ENCODE peak calls at places on chromosomes 4 and X, in four cellular contexts. One of them, this sample, is unnamed.

GRCh38 chr4:152633118-152633517 is 46.7 kb downstream of the TMEM154 start:
- DNase-seq in stomach: no peak
- DNase-seq in right atrium auricular region: no peak
- DNase-seq in uterus: no peak
- DNase-seq in this sample: no peak

GRCh38 chr4:98976716-98977115 is 18.8 kb upstream of the METAP1 start:
- DNase-seq in stomach: no peak
- DNase-seq in right atrium auricular region: no peak
- DNase-seq in uterus: no peak
- DNase-seq in this sample: no peak

GRCh38 chrX:139429913-139430312 is 100.6 kb upstream of the F9 start:
- DNase-seq in stomach: no peak
- DNase-seq in right atrium auricular region: no peak
- DNase-seq in uterus: no peak
- DNase-seq in this sample: no peak

GRCh38 chr4:3201718-3202702 is 46.9 kb upstream of the MSANTD1 start:
- DNase-seq in stomach: peak; percentile 28
- DNase-seq in right atrium auricular region: no peak
- DNase-seq in uterus: no peak
- DNase-seq in this sample: no peak

GRCh38 chrX:53356186-53356585 is 66.3 kb downstream of the SMC1A start:
- DNase-seq in stomach: no peak
- DNase-seq in right atrium auricular region: no peak
- DNase-seq in uterus: no peak
- DNase-seq in this sample: no peak

GRCh38 chr4:180810581-180810980 is 1432.6 kb upstream of the TENM3 start:
- DNase-seq in stomach: no peak
- DNase-seq in right atrium auricular region: no peak
- DNase-seq in uterus: no peak
- DNase-seq in this sample: no peak

GRCh38 chr4:98694076-98694475 is 35.7 kb upstream of the TSPAN5 start:
- DNase-seq in stomach: no peak
- DNase-seq in right atrium auricular region: no peak
- DNase-seq in uterus: no peak
- DNase-seq in this sample: peak; percentile 42

GRCh38 chrX:53357799-53358530 is 64.5 kb downstream of the SMC1A start:
- DNase-seq in stomach: no peak
- DNase-seq in right atrium auricular region: no peak
- DNase-seq in uterus: no peak
- DNase-seq in this sample: no peak

GRCh38 chr4:145438298-145438697 is 43.4 kb upstream of the SMAD1 start:
- DNase-seq in stomach: no peak
- DNase-seq in right atrium auricular region: no peak
- DNase-seq in uterus: no peak
- DNase-seq in this sample: no peak

GRCh38 chr4:145436114-145436513 is 45.5 kb upstream of the SMAD1 start:
- DNase-seq in stomach: no peak
- DNase-seq in right atrium auricular region: no peak
- DNase-seq in uterus: no peak
- DNase-seq in this sample: no peak

GRCh38 chr4:145437466-145437865 is 44.2 kb upstream of the SMAD1 start:
- DNase-seq in stomach: no peak
- DNase-seq in right atrium auricular region: no peak
- DNase-seq in uterus: no peak
- DNase-seq in this sample: no peak

GRCh38 chr4:145436793-145437192 is 44.9 kb upstream of the SMAD1 start:
- DNase-seq in stomach: no peak
- DNase-seq in right atrium auricular region: no peak
- DNase-seq in uterus: no peak
- DNase-seq in this sample: no peak

GRCh38 chr4:145440292-145441007 is 41.2 kb upstream of the SMAD1 start:
- DNase-seq in stomach: no peak
- DNase-seq in right atrium auricular region: no peak
- DNase-seq in uterus: no peak
- DNase-seq in this sample: no peak
- H3K27ac ChIP-seq in stomach: no peak overlapping the region
- H3K27ac ChIP-seq in right atrium auricular region: no peak overlapping the region
- H3K27ac ChIP-seq in uterus: no peak overlapping the region
- H3K27ac ChIP-seq in this sample: no peak overlapping the region

DNA sequence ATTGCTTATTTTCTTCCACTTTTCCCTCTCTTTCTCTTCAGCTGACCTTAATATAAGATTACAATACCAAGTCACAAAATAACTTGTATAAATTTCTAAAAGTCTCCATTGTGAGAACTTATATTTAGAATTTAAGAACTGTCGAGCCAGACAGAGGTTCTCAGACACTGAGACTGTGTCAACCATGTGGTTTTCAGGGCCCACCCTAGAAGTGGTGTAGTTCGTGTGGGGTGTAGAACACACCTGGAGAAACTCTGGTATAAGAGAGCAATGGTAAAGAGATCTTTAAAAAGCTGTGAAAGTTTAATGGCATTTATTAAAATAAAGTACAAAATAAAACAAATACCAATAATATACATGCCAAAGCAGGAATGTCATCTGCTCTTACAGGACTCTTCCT is 19.7 kb downstream of the CPEB2 start:
- DNase-seq in stomach: no peak
- DNase-seq in right atrium auricular region: no peak
- DNase-seq in uterus: no peak
- DNase-seq in this sample: no peak
- H3K4me3 ChIP-seq in stomach: no peak overlapping the region
- H3K4me3 ChIP-seq in right atrium auricular region: no peak overlapping the region
- H3K4me3 ChIP-seq in uterus: no peak overlapping the region
- H3K4me3 ChIP-seq in this sample: no peak overlapping the region

GRCh38 chr4:116183241-116183640 is 902.1 kb downstream of the TRAM1L1 start:
- DNase-seq in stomach: no peak
- DNase-seq in right atrium auricular region: no peak
- DNase-seq in uterus: no peak
- DNase-seq in this sample: no peak

DNA sequence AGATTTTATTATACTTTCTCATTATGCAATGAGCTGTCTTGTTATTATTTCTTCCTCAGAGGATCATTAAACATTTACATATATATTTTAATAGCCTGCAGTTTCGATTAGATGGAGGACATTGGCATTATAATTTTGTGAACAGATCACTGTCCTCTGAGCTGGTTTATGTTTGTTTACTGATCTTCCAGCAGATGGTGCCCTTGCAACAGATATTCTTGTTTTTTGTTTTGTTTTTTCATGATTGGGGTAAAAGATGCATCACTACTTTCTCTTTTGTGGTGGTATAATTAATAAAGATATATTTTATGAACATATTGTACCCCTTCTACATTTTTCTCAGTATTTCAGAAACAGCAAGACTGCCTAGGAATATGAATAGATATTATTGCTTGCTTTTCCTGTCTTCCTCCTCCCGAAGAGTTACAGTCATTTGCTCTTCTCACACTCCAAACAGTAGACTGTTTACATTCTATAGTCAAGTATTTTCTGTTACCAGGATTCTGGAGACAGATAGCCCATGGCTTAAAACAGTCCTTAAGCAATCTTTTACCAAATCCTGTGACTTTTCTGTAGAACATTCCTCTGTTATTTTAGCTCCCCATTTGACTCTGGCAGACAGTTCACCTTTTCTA is 905.2 kb downstream of the TRAM1L1 start:
- DNase-seq in stomach: no peak
- DNase-seq in right atrium auricular region: no peak
- DNase-seq in uterus: no peak
- DNase-seq in this sample: no peak
- H3K4me1 ChIP-seq in stomach: no peaks in the 10 kb centered on the region
- H3K4me1 ChIP-seq in right atrium auricular region: no peaks in the 10 kb centered on the region
- H3K4me1 ChIP-seq in uterus: no peaks in the 10 kb centered on the region
- H3K4me1 ChIP-seq in this sample: no peaks in the 10 kb centered on the region

GRCh38 chr4:133618963-133619362 is 469.9 kb downstream of the PCDH10 start:
- DNase-seq in stomach: no peak
- DNase-seq in right atrium auricular region: no peak
- DNase-seq in uterus: no peak
- DNase-seq in this sample: no peak

GRCh38 chr4:133621628-133622027 is 472.5 kb downstream of the PCDH10 start:
- DNase-seq in stomach: no peak
- DNase-seq in right atrium auricular region: no peak
- DNase-seq in uterus: no peak
- DNase-seq in this sample: no peak

GRCh38 chr4:133624744-133625143 is 475.6 kb downstream of the PCDH10 start:
- DNase-seq in stomach: no peak
- DNase-seq in right atrium auricular region: no peak
- DNase-seq in uterus: no peak
- DNase-seq in this sample: no peak

DNA sequence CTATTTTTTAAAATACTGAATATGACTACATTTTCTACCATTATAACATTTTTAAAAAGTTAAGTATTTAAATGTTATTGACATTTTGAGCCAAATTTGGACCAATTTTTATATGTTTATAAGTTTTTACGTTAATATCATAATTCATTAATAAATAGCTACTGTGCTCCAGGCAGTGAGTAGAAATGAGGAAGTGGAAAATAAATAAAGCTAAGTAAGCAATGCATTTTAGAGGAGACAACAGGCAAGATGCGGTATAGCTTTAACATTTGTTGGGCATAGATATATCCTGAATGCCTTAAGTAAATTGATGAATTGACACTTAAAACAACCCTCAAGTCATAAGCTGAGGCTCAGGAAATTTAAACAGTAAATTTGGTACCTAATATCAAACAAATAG is 474.8 kb downstream of the PCDH10 start:
- DNase-seq in stomach: no peak
- DNase-seq in right atrium auricular region: no peak
- DNase-seq in uterus: no peak
- DNase-seq in this sample: no peak
- H3K27ac ChIP-seq in stomach: no peak overlapping the region
- H3K27ac ChIP-seq in right atrium auricular region: no peak overlapping the region
- H3K27ac ChIP-seq in uterus: no peak overlapping the region
- H3K27ac ChIP-seq in this sample: no peak overlapping the region

GRCh38 chr4:163610642-163611041 is 116.2 kb downstream of the TMA16 start:
- DNase-seq in stomach: no peak
- DNase-seq in right atrium auricular region: no peak
- DNase-seq in uterus: no peak
- DNase-seq in this sample: no peak
- H3K4me3 ChIP-seq in stomach: peak overlapping the region; percentile 14
- H3K4me3 ChIP-seq in right atrium auricular region: no peak overlapping the region
- H3K4me3 ChIP-seq in uterus: no peak overlapping the region
- H3K4me3 ChIP-seq in this sample: no peak overlapping the region

GRCh38 chrX:69317721-69318120 is 152.5 kb upstream of the PJA1 start:
- DNase-seq in stomach: peak; percentile 5
- DNase-seq in right atrium auricular region: peak; percentile 52
- DNase-seq in uterus: no peak
- DNase-seq in this sample: no peak

GRCh38 chrX:69320116-69320515 is 154.9 kb upstream of the PJA1 start:
- DNase-seq in stomach: peak; percentile 15
- DNase-seq in right atrium auricular region: no peak
- DNase-seq in uterus: no peak
- DNase-seq in this sample: no peak

GRCh38 chrX:69321006-69321655 is 155.9 kb upstream of the PJA1 start:
- DNase-seq in stomach: peak; percentile 21
- DNase-seq in right atrium auricular region: peak; percentile 32
- DNase-seq in uterus: no peak
- DNase-seq in this sample: no peak

GRCh38 chrX:69319376-69319775 is 154.1 kb upstream of the PJA1 start:
- DNase-seq in stomach: peak; percentile 15
- DNase-seq in right atrium auricular region: no peak
- DNase-seq in uterus: no peak
- DNase-seq in this sample: no peak

DNA sequence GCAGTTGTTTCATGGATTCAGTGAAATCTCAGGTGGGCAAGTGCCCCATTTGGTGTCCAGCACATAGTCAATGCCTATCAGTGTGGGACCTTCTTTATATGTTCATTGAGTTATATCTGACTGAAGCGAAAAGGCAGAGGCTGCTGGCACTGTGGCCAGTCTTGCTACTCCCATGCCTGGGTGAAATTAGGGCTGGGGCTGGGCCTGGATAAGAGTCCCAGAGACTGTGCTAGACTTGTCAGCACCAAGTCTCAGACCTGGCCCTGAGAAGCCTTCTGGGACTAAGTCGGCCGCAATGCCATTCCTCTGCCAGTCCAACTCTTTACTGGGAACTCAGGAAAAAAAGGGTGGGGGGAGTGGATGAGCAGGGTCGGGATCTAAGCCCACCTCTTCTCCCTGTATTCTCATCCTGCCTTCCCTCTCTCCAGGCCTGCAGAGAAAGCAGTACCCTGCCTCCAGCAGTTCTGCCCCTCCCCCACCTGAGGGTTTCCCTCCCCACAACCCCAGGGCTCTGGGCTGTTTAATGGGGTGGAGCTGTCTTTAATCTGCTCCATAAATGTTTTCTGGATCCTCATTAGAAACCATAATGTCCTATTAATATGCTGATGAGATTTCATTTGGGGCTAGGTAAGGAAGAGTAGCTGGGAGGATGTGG is 153.5 kb upstream of the PJA1 start:
- DNase-seq in stomach: peak; percentile 10
- DNase-seq in right atrium auricular region: peak; percentile 44
- DNase-seq in uterus: no peak
- DNase-seq in this sample: no peak
- H3K4me1 ChIP-seq in stomach: no peaks in the 10 kb centered on the region
- H3K4me1 ChIP-seq in right atrium auricular region: no peaks in the 10 kb centered on the region
- H3K4me1 ChIP-seq in uterus: no peaks in the 10 kb centered on the region
- H3K4me1 ChIP-seq in this sample: no peaks in the 10 kb centered on the region

This sample was measured in right cardiac atrium.